ENCODE peak calls at places on chromosomes 3 and 15, in ten cellular contexts. F, H, I, B, V, O, L, U, M and E are unnamed samples.

GRCh38 chr3:38583688-38584087 is 65.8 kb downstream of the SCN5A start:
- DNase-seq in M (no peak), F (no peak), O (no peak), V (no peak), U (no peak), I (no peak), B (no peak), L (no peak), H (no peak), E (no peak)

GRCh38 chr3:113832477-113833164 is 6.0 kb upstream of the GRAMD1C start:
- DNase-seq in I (peak; percentile 18), U (no peak), B (no peak), F (no peak), H (no peak), O (peak; percentile 14), V (no peak), L (no peak), M (no peak), E (no peak)

GRCh38 chr3:62084558-62084957 is 288.8 kb downstream of the FEZF2 start:
- DNase-seq in B (no peak), L (no peak), U (no peak), H (no peak), M (no peak), V (no peak), O (no peak), I (no peak), F (no peak), E (peak; percentile 61)

GRCh38 chr3:66671348-66671747 is 170.5 kb upstream of the LRIG1 start:
- DNase-seq in F (no peak), V (no peak), B (no peak), O (no peak), I (no peak), U (no peak), M (no peak), L (no peak), H (no peak), E (no peak)

GRCh38 chr3:64218329-64218728 is 6.9 kb downstream of the PRICKLE2 start:
- DNase-seq in U (no peak), B (no peak), F (no peak), O (no peak), H (no peak), I (no peak), V (no peak), L (no peak), M (no peak), E (no peak)

GRCh38 chr3:18758047-18758704 is 333.0 kb upstream of the SATB1 start:
- DNase-seq in L (peak; percentile 3), H (no peak), O (peak; percentile 97), I (peak; percentile 81), B (no peak), M (peak; percentile 69), V (no peak), F (peak; percentile 31), U (peak; percentile 10), E (peak; percentile 98)

GRCh38 chr15:75109021-75109690 is 85.8 kb downstream of the PPCDC start:
- DNase-seq in I (no peak), F (no peak), M (peak; percentile 30), V (no peak), L (no peak), O (no peak), B (no peak), H (no peak), U (no peak), E (no peak)

GRCh38 chr3:138032567-138032966 is 22.6 kb downstream of the CLDN18 start:
- DNase-seq in B (no peak), L (no peak), F (no peak), V (no peak), H (no peak), O (no peak), M (no peak), I (no peak), U (no peak), E (no peak)

GRCh38 chr15:79121571-79121970 is 31.0 kb upstream of the RASGRF1 start:
- DNase-seq in B (no peak), L (no peak), F (no peak), M (no peak), H (no peak), O (no peak), U (no peak), V (no peak), I (no peak), E (no peak)

GRCh38 chr3:167602041-167602440 is 51.7 kb downstream of the WDR49 start:
- DNase-seq in O (peak; percentile 40), M (no peak), U (no peak), V (no peak), B (no peak), L (no peak), H (no peak), F (no peak), I (no peak), E (no peak)

GRCh38 chr15:91302588-91303439 is 202.8 kb downstream of the SV2B start:
- DNase-seq in V (no peak), M (peak; percentile 45), H (peak; percentile 44), U (no peak), L (peak; percentile 78), F (no peak), O (peak; percentile 92), I (peak; percentile 73), B (peak; percentile 65), E (peak; percentile 54)

GRCh38 chr15:80160570-80161156 is 7.9 kb downstream of the FAH start:
- DNase-seq in M (peak; percentile 76), U (no peak), L (peak; percentile 78), B (peak; percentile 63), O (no peak), I (peak; percentile 87), F (peak; percentile 64), H (no peak), V (no peak), E (peak; percentile 95)

GRCh38 chr3:172461530-172462138 is 13.4 kb upstream of the GHSR start:
- DNase-seq in U (no peak), M (no peak), B (peak; percentile 38), I (peak; percentile 60), L (peak; percentile 43), H (no peak), V (no peak), F (no peak), O (peak; percentile 71), E (peak; percentile 44)

GRCh38 chr3:184022323-184022722 is 4.6 kb upstream of the ABCC5 start:
- DNase-seq in M (no peak), L (no peak), O (no peak), H (no peak), F (no peak), I (no peak), U (no peak), B (no peak), V (no peak), E (peak; percentile 49)

GRCh38 chr3:129616713-129617112 is 10.2 kb upstream of the PLXND1 start:
- DNase-seq in L (peak; percentile 64), F (no peak), V (no peak), M (no peak), B (no peak), I (no peak), H (no peak), O (no peak), U (no peak), E (peak; percentile 35)

GRCh38 chr3:66261318-66261717 is 40.5 kb downstream of the SLC25A26 start:
- DNase-seq in L (peak; percentile 26), U (no peak), H (no peak), V (no peak), O (no peak), B (peak; percentile 17), M (no peak), I (no peak), F (no peak), E (peak; percentile 34)

GRCh38 chr15:59485036-59485435 is 47.0 kb downstream of the FAM81A start:
- DNase-seq in H (no peak), I (no peak), L (no peak), B (no peak), M (no peak), O (no peak), V (no peak), U (no peak), F (no peak), E (no peak)

GRCh38 chr15:89341316-89342005 is 6.8 kb upstream of the POLG start:
- DNase-seq in O (no peak), U (no peak), H (no peak), B (no peak), I (no peak), L (no peak), F (no peak), M (no peak), V (no peak), E (no peak)

GRCh38 chr3:110568246-110568645 is 503.4 kb upstream of the NECTIN3 start:
- DNase-seq in L (peak; percentile 39), U (no peak), O (no peak), H (no peak), M (no peak), F (no peak), V (no peak), B (peak; percentile 30), I (no peak), E (peak; percentile 92)

GRCh38 chr15:48978638-48979037 is 14.9 kb upstream of the SHC4 start:
- DNase-seq in V (no peak), H (no peak), F (no peak), B (no peak), I (no peak), U (no peak), O (no peak), L (no peak), M (no peak), E (no peak)

GRCh38 chr15:82108489-82109078 is 62.8 kb upstream of the MEX3B start:
- DNase-seq in M (peak; percentile 80), B (peak; percentile 68), O (peak; percentile 74), F (peak; percentile 30), I (peak; percentile 63), H (peak; percentile 92), V (peak; percentile 7), U (peak; percentile 6), L (peak; percentile 70), E (peak; percentile 35)

GRCh38 chr15:40103124-40103858 is 5.4 kb downstream of the BMF start:
- DNase-seq in O (peak; percentile 96), B (no peak), V (no peak), H (peak; percentile 87), L (peak; percentile 76), I (no peak), U (no peak), M (no peak), F (peak; percentile 86), E (peak; percentile 76)

GRCh38 chr15:37135225-37135624 is 34.9 kb upstream of the MEIS2 start:
- DNase-seq in M (no peak), O (peak; percentile 71), B (no peak), U (no peak), V (no peak), L (no peak), F (no peak), H (no peak), I (peak; percentile 28), E (peak; percentile 47)

GRCh38 chr3:138222316-138222715 is 35.2 kb downstream of the ARMC8 start:
- DNase-seq in I (no peak), M (no peak), B (no peak), H (no peak), U (no peak), O (no peak), V (no peak), L (no peak), F (no peak), E (no peak)

GRCh38 chr15:95549168-95549738 is 781.2 kb upstream of the NR2F2 start:
- DNase-seq in H (no peak), V (no peak), L (no peak), M (no peak), I (no peak), U (no peak), O (no peak), B (no peak), F (no peak), E (no peak)

GRCh38 chr3:125003369-125003853 is 52.4 kb downstream of the HEG1 start:
- DNase-seq in H (no peak), B (peak; percentile 72), U (no peak), F (no peak), O (no peak), L (peak; percentile 63), M (no peak), V (no peak), I (no peak), E (no peak)

GRCh38 chr3:14633819-14634424 is 17.6 kb upstream of the CCDC174 start:
- DNase-seq in L (peak; percentile 43), B (peak; percentile 36), O (peak; percentile 80), M (peak; percentile 67), I (peak; percentile 66), H (peak; percentile 64), V (peak; percentile 36), F (no peak), U (peak; percentile 3), E (peak; percentile 66)

GRCh38 chr3:17372362-17372761 is 370.1 kb downstream of the TBC1D5 start:
- DNase-seq in B (no peak), V (no peak), O (no peak), H (no peak), I (no peak), F (no peak), L (no peak), M (no peak), U (no peak), E (no peak)